ENCODE peak calls at places on chromosome 21, in ten cellular contexts. K is foreskin fibroblast, L is psoas muscle, H is epithelial cell of esophagus, R is Peyer's patch, Z is body of pancreas, B is fibroblast of the aortic adventitia, Q is mucosa of descending colon, P is tibial nerve, G is kidney epithelial cell. V is an unnamed sample.
A peak's percentile ranks its signal among the peaks of the same experiment; 100 is the strongest.

GRCh38 chr21:16572032-16572431 is 842.2 kb downstream of the USP25 start:
- DNase-seq in R (no peak), K (peak; percentile 64), H (peak; percentile 13), Z (no peak), Q (no peak), P (no peak), G (no peak), B (peak; percentile 25), L (no peak), V (no peak)

GRCh38 chr21:19510057-19510456 is 1106.5 kb upstream of the TMPRSS15 start:
- DNase-seq in G (no peak), Q (no peak), K (no peak), R (no peak), Z (no peak), H (no peak), B (no peak), P (no peak), L (no peak), V (no peak)

GRCh38 chr21:35254006-35254751 is 205.1 kb upstream of the RUNX1 start:
- DNase-seq in Q (no peak), K (peak; percentile 91), Z (no peak), P (no peak), R (no peak), H (peak; percentile 77), G (no peak), B (peak; percentile 97), L (no peak), V (no peak)

GRCh38 chr21:31894441-31894840 is 21.6 kb downstream of the HUNK start:
- DNase-seq in Q (no peak), R (no peak), P (no peak), G (no peak), B (no peak), Z (no peak), K (no peak), H (no peak), L (no peak), V (no peak)

GRCh38 chr21:35178812-35179211 is 129.7 kb upstream of the RUNX1 start:
- DNase-seq in P (no peak), Q (no peak), L (no peak), Z (no peak), K (peak; percentile 67), H (peak; percentile 81), G (no peak), B (peak; percentile 63), R (no peak), V (no peak)

GRCh38 chr21:40471103-40471502 is 375.9 kb downstream of the DSCAM start:
- DNase-seq in Z (no peak), Q (no peak), R (no peak), L (no peak), B (no peak), P (no peak), K (no peak), G (no peak), H (peak; percentile 9), V (no peak)

GRCh38 chr21:34886554-34887385 is 162.3 kb downstream of the RUNX1 start:
- DNase-seq in G (no peak), K (no peak), P (no peak), B (no peak), L (peak; percentile 35), R (no peak), H (peak; percentile 23), Q (peak; percentile 67), Z (peak; percentile 17), V (peak; percentile 89)

GRCh38 chr21:36395353-36396111 is 10.3 kb downstream of the CHAF1B start:
- DNase-seq in K (no peak), Q (no peak), H (no peak), P (no peak), R (peak; percentile 9), G (no peak), B (no peak), L (no peak), Z (no peak), V (no peak)

GRCh38 chr21:15848632-15849031 is 118.8 kb downstream of the USP25 start:
- DNase-seq in H (peak; percentile 85), L (no peak), P (no peak), Q (no peak), R (no peak), B (peak; percentile 47), K (peak; percentile 41), G (no peak), Z (no peak), V (no peak)

DNA sequence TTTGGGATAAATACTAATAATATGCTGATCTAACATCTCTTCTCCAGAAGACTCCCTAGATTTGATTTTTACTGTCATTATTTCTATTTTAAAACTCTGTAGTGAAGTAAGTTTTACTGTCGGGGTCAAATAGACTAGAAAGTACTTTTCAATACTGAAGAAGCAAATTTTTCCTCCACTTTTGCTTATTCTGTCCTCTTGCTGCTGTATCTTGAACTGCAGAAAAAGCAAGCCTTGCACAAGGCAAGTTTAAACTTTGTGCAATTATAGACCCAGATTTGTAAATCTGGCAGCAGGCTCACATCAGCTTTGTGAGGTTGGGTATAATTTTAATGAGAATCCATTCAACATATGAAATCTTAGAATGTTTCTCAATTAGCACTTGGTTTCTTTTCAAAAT is 151.1 kb upstream of the ETS2 start:
- DNase-seq in B (no peak), G (no peak), Z (no peak), Q (no peak), H (no peak), L (no peak), K (no peak), R (no peak), P (no peak), V (no peak)
- TF ChIP-seq CTCF in B (no peak), G (no peak), Z (no peak), Q (no peak), H (no peak), L (no peak), K (no peak), R (no peak), P (no peak), V (no peak)

DNA sequence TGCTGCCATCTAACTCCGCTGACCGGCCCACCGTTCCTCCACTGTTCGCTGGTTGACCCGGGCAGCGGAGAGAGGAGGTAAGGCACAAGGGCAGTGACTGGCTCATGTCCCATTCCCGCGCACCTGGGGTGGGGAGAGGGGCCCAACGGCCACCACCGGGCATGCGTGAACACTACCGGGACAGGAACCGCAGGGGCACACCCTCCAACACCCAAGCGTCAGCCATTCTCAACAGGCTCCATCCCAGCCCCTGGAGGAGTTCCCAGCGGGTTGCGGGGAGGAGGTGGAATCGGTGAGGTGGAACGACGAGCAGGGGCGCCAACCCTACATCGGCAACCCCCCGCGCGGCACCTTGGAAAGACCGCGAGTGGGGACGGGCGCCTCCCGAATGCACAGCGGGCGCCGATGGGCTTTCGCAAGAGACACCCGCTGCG is 126.7 kb downstream of the LIPI start:
- DNase-seq in L (no peak), P (no peak), B (no peak), G (no peak), K (no peak), Q (no peak), H (no peak), R (no peak), Z (no peak), V (no peak)
- H3K4me3 ChIP-seq in L (no peak overlapping the region), P (no peak overlapping the region), B (no peak overlapping the region), G (no peak overlapping the region), K (no peak overlapping the region), Q (no peak overlapping the region), H (no peak overlapping the region), R (no peak overlapping the region), Z (no peak overlapping the region), V (no peak overlapping the region)

DNA sequence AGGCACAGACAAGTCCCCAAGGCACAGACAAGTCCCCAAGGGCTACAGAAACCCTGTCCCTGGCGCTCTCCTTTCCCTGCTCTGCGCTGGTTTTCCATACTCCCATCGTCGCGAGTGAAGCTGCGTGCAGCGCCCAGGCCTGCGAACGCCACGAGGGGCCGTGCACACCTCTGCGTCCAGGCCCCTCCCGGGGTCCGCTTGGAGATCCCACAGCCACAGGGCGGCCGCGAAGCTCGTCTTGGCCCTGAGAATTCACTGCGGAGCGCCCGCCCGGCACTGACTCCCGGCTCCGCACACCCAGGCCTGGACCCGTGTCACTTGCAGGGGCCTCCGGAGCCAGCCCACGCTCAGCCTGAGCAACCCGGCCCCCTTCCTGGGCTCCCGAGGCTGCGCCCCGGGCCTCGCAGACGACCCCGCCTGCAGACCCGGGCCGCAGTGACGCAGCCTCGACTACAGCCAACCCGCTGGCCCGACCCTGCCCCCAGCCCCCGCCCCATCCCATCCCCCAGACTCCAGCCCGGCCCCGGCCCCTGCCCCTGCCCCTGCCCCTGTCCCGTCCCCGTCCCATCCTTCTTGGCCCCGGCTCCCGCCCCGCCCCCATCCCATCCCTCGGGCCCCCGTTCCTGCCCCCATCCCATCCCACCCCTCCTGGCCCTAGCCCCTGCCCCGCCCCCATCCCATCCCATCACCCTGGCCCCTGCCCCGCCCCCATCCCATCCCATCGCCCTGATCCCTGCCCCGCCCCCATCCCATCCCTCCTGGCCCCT is 841 bp downstream of the POFUT2 start:
- DNase-seq in P (peak; percentile 12), R (peak; percentile 15), K (no peak), Q (peak; percentile 62), L (peak; percentile 38), B (no peak), G (no peak), H (no peak), Z (no peak), V (peak; percentile 82)
- TF ChIP-seq CTCF in P (no peak), R (no peak), K (no peak), Q (no peak), L (no peak), B (peak; percentile 4), G (no peak), H (no peak), Z (no peak), V (no peak)

GRCh38 chr21:45098867-45099266 is 24.5 kb downstream of the ADARB1 start:
- DNase-seq in G (no peak), L (no peak), H (peak; percentile 24), R (no peak), Z (no peak), K (no peak), B (peak; percentile 22), Q (no peak), P (no peak), V (no peak)

GRCh38 chr21:45095505-45095904 is 21.1 kb downstream of the ADARB1 start:
- DNase-seq in R (no peak), L (no peak), K (no peak), B (no peak), P (no peak), H (no peak), Q (no peak), G (no peak), Z (no peak), V (no peak)

GRCh38 chr21:45097827-45098387 is 23.5 kb downstream of the ADARB1 start:
- DNase-seq in Z (no peak), Q (no peak), G (no peak), H (no peak), P (no peak), K (no peak), R (no peak), B (no peak), L (no peak), V (no peak)

GRCh38 chr21:45094412-45094811 is 20.0 kb downstream of the ADARB1 start:
- DNase-seq in K (no peak), G (no peak), Z (no peak), Q (no peak), B (no peak), H (no peak), L (no peak), R (no peak), P (no peak), V (no peak)

DNA sequence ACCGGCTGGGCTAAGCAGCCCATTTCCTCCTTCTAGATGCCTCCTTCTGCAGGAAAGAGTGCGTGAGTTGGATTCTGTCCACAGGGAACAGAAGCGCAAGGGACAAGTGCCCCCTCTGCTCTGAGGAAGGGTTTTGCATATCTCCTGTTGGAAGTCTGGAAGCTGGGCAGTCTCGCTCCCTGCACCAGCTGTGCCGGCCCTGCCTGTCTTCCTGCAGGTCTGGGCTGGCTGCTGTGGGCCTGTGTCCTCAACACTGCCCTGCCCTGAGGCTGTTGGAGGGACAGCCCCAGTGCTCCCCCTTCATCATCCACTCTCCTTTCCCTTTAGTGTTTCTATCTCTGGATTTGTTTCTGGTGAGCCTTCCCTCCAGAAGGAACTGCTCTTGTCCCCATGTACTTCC is 21.8 kb downstream of the ADARB1 start:
- DNase-seq in Z (no peak), P (no peak), G (no peak), H (peak; percentile 21), L (no peak), Q (no peak), K (no peak), B (no peak), R (no peak), V (no peak)
- H3K4me3 ChIP-seq in Z (no peak overlapping the region), P (no peak overlapping the region), G (no peak overlapping the region), H (no peak overlapping the region), L (no peak overlapping the region), Q (no peak overlapping the region), K (no peak overlapping the region), B (no peak overlapping the region), R (no peak overlapping the region), V (no peak overlapping the region)

V was measured in spleen.